ENCODE peak calls at places on chromosomes 2 and 18, in four cellular contexts. H, P, T and C are unnamed samples.

GRCh38 chr18:23485386-23485785 is 17.9 kb upstream of the RMC1 start:
- DNase-seq in H (no peak), P (no peak), T (no peak), C (no peak)

GRCh38 chr2:103153580-103153979 is 391.7 kb downstream of the TMEM182 start:
- DNase-seq in H (no peak), P (no peak), T (no peak), C (no peak)

GRCh38 chr2:197539734-197540133 is 23.9 kb downstream of the MOB4 start:
- DNase-seq in H (no peak), P (no peak), T (no peak), C (no peak)

GRCh38 chr2:206443735-206444527 is 599 bp downstream of the ADAM23 start:
- DNase-seq in H (no peak), P (peak; percentile 46), T (peak; percentile 86), C (no peak)

GRCh38 chr2:60446413-60447358 is 106.8 kb downstream of the BCL11A start:
- DNase-seq in H (no peak), P (no peak), T (no peak), C (no peak)

GRCh38 chr2:217903142-217903858 is 99.5 kb downstream of the TNS1 start:
- DNase-seq in H (no peak), P (no peak), T (no peak), C (no peak)

GRCh38 chr2:95208101-95208500 is 780 bp downstream of the ZNF892 start:
- DNase-seq in H (no peak), P (no peak), T (no peak), C (no peak)

GRCh38 chr18:43277164-43277600 is at the start of gene SYT4:
- DNase-seq in H (no peak), P (no peak), T (no peak), C (peak; percentile 41)

GRCh38 chr2:15950088-15950952 is 10.0 kb downstream of the MYCN start:
- DNase-seq in H (no peak), P (no peak), T (no peak), C (no peak)

GRCh38 chr2:113124181-113124961 is 3.0 kb upstream of the IL1RN start:
- DNase-seq in H (no peak), P (no peak), T (no peak), C (no peak)

GRCh38 chr2:13193900-13194299 is 477.2 kb downstream of the TRIB2 start:
- DNase-seq in H (no peak), P (no peak), T (no peak), C (no peak)

GRCh38 chr2:172698041-172698863 is 37.4 kb upstream of the RAPGEF4 start:
- DNase-seq in H (no peak), P (peak; percentile 49), T (no peak), C (no peak)

GRCh38 chr2:160402997-160403979 is 90.3 kb downstream of the RBMS1 start:
- DNase-seq in H (no peak), P (no peak), T (no peak), C (no peak)

GRCh38 chr2:231429152-231429551 is 33.6 kb downstream of the B3GNT7 start:
- DNase-seq in H (no peak), P (no peak), T (no peak), C (no peak)

GRCh38 chr2:217277646-217278048 is 417.8 kb upstream of the TNP1 start:
- DNase-seq in H (peak; percentile 83), P (peak; percentile 37), T (no peak), C (peak; percentile 75)

GRCh38 chr2:226077031-226077430 is 677.5 kb downstream of the NYAP2 start:
- DNase-seq in H (no peak), P (no peak), T (no peak), C (no peak)

GRCh38 chr2:17426708-17427107 is 91.5 kb downstream of the RAD51AP2 start:
- DNase-seq in H (no peak), P (no peak), T (no peak), C (no peak)

DNA sequence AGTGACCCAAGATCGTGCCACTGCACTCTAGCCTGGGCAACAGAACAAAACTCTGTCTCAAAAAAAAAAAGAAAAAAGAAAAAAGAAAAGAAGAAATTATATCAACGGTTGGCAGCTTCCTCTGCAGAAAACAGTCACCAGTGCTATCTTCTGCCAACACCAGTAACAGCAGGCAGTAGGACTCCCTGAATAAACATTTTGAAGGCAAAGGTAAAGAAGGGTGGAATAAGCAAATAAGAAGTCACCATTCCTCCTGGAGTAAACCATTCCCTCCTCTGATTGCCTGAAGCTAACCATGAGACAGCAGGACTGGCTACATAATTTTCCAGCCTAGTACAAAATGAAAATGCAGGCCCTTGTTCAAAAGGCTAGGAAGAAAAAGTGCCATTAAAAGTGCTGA is 9.0 kb upstream of the RNF103 start:
- DNase-seq in H (no peak), P (no peak), T (no peak), C (no peak)
- TF ChIP-seq POLR2A in H (no peak), P (no peak), T (no peak), C (no peak)

DNA sequence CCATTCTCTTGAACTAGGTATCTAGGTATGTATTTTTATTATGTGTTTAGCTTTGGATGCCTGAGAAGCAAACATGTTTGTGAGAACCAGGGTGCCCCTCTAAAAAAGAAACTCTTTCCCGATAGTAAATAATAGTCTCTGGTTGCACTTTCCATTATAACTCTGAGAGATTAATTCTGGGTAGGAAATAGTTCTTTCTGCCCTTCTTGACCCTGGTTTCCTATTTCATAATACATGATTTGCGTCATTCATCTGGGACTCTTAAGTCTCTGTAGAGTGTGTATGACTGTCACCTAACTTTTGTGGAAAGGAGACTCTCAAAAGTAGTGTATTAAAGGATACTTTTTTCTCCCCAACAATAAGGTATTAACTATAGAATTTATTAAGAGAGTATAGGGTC is 31.5 kb downstream of the ACSL3 start:
- DNase-seq in H (no peak), P (no peak), T (no peak), C (no peak)
- H3K4me1 ChIP-seq in H (peaks cover 32% of the 10 kb centered on the region), P (peaks cover 62% of the 10 kb centered on the region), T (peaks cover 34% of the 10 kb centered on the region), C (peaks cover 50% of the 10 kb centered on the region)

GRCh38 chr18:3447895-3448844 is 1.8 kb upstream of the TGIF1 start:
- DNase-seq in H (peak; percentile 98), P (peak; percentile 56), T (peak; percentile 97), C (peak; percentile 96)
- TF ChIP-seq POLR2A in H (peak; percentile 94), P (peak; percentile 57), T (peak; percentile 92), C (peak; percentile 91)

GRCh38 chr18:2983296-2983695 is 29.6 kb downstream of the LPIN2 start:
- DNase-seq in H (no peak), P (no peak), T (no peak), C (no peak)
- H3K4me1 ChIP-seq in H (peaks cover 56% of the 10 kb centered on the region), P (peaks cover 97% of the 10 kb centered on the region), T (peaks cover 89% of the 10 kb centered on the region), C (peaks cover 40% of the 10 kb centered on the region)

GRCh38 chr2:140814141-140814540 is 1316.7 kb downstream of the LRP1B start:
- DNase-seq in H (no peak), P (no peak), T (no peak), C (no peak)
- TF ChIP-seq POLR2A in H (no peak), P (no peak), T (no peak), C (no peak)

GRCh38 chr18:59650266-59650820 is 46.9 kb downstream of the CCBE1 start:
- DNase-seq in H (no peak), P (no peak), T (no peak), C (no peak)
- H3K4me1 ChIP-seq in H (peaks cover 79% of the 10 kb centered on the region), P (no peaks in the 10 kb centered on the region), T (no peaks in the 10 kb centered on the region), C (no peaks in the 10 kb centered on the region)

DNA sequence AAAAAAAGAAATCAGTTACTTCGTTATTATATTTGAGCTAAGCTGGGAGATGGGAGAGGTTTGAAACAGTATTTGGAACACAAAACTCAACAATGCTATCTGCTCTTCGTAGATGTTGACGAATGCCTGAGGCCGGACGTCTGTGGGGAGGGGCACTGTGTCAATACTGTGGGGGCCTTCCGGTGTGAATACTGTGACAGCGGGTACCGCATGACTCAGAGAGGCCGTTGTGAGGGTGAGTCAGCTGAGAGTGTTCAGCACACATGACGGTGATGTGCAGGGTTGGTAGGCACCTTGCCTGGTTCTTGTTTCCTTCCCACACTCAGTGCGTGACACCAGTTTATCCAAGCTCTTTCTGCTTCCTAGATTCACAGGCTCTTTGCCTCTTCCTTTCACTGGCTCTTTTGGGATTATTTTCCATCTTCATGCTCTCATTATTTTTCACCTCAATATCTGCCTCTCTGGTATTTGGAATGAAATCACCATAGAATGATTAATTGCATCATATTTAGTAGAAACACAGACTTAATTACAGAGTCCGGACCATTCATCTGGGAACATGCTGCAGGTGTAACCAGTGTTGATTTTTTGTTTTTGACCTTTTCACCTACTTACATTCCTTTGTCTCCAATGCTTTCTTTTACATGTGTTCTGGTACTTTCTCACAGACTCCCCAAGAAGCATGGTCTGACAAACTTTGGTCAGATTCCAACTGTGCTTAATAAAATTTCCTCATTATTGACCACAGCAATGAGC is 200.6 kb upstream of the RASGRP3 start:
- DNase-seq in H (peak; percentile 79), P (peak; percentile 93), T (no peak), C (peak; percentile 55)
- TF ChIP-seq POLR2A in H (no peak), P (no peak), T (no peak), C (no peak)